ENCODE peak calls at places on chromosomes 12 and 14, in five cellular contexts. X is uterus, Z is neural progenitor cell, D is tibial nerve, K is heart left ventricle. R is an unnamed sample. For H3K4me1, the result is how much of the 10 kb centered on the place peaks cover.

GRCh38 chr12:123801573-123802178 is 39.6 kb downstream of the DNAH10 start:
- DNase-seq in K (no peak), Z (no peak), X (no peak), D (no peak), R (no peak)

GRCh38 chr14:71372411-71372838 is 465.2 kb downstream of the PCNX1 start:
- DNase-seq in X (no peak), D (no peak), Z (no peak), K (no peak), R (no peak)

GRCh38 chr12:47838286-47838931 is 18.7 kb upstream of the HDAC7 start:
- DNase-seq in X (peak), Z (peak), D (peak), K (no peak), R (no peak)

GRCh38 chr12:64671682-64672081 is 61.4 kb downstream of the RASSF3 start:
- DNase-seq in X (no peak), K (no peak), Z (no peak), D (no peak), R (no peak)

GRCh38 chr12:72219937-72220336 is 52.2 kb upstream of the TRHDE start:
- DNase-seq in D (no peak), Z (no peak), K (no peak), X (no peak), R (no peak)

GRCh38 chr14:90087433-90087832 is 25.6 kb downstream of the KCNK13 start:
- DNase-seq in X (peak), Z (no peak), D (peak), K (peak), R (peak)

GRCh38 chr14:95774265-95775160 is 60.6 kb upstream of the TCL1A start:
- DNase-seq in X (peak), Z (peak), D (peak), K (no peak), R (no peak)

GRCh38 chr14:52079239-52079956 is 10.5 kb upstream of the NID2 start:
- DNase-seq in D (no peak), K (no peak), Z (no peak), X (no peak), R (no peak)

GRCh38 chr14:91980157-91980556 is 32.7 kb upstream of the FBLN5 start:
- DNase-seq in Z (no peak), X (no peak), D (no peak), K (no peak), R (no peak)

GRCh38 chr14:34030864-34031263 is 80.0 kb upstream of the EGLN3 start:
- DNase-seq in K (peak), X (peak), D (peak), Z (no peak), R (no peak)

GRCh38 chr12:124687695-124688301 is 120.4 kb upstream of the NCOR2 start:
- DNase-seq in X (peak), D (peak), Z (peak), K (peak), R (no peak)

GRCh38 chr12:54413284-54414190 is 5.5 kb downstream of the ITGA5 start:
- DNase-seq in X (no peak), D (no peak), Z (no peak), K (peak), R (no peak)

GRCh38 chr12:124548854-124549378 is 18.5 kb downstream of the NCOR2 start:
- DNase-seq in Z (no peak), D (peak), K (no peak), X (peak), R (no peak)

GRCh38 chr12:68506619-68507018 is 104.1 kb upstream of the RAP1B start:
- DNase-seq in K (no peak), Z (no peak), X (no peak), D (no peak), R (no peak)

GRCh38 chr14:33555710-33556350 is 395.0 kb downstream of the EGLN3 start:
- DNase-seq in Z (no peak), D (no peak), K (no peak), X (no peak), R (no peak)

GRCh38 chr14:64717870-64718269 is 13.6 kb downstream of the PLEKHG3 start:
- DNase-seq in D (no peak), X (no peak), Z (no peak), K (no peak), R (no peak)
- H3K4me1 ChIP-seq in D (half or more), X (under half), Z (half or more), K (half or more), R (half or more)

DNA sequence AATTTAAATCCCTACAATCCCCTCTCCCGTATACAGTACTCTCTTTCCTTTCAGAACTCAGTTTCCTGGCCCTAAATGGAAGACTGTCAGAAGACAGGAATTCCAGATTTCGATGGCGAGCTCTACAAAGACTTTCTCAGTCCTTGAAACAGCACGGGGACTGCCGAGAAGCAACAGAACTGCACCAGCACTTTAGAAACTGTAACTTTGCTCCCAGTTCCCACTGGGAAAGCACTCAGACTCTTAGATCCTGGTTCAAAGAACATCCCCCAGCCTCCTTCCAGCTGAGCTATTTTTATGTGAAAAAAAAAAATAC is 1.8 kb downstream of the PXN start:
- DNase-seq in K (no peak), D (no peak), X (no peak), Z (no peak), R (no peak)
- H3K4me3 ChIP-seq in K (peak), D (peak), X (peak), Z (no peak), R (peak)

GRCh38 chr12:125983784-125984510 is 918.7 kb downstream of the AACS start:
- DNase-seq in K (no peak), X (no peak), D (no peak), Z (peak), R (no peak)

GRCh38 chr12:125989716-125990115 is 924.5 kb downstream of the AACS start:
- DNase-seq in X (no peak), D (no peak), K (no peak), Z (no peak), R (no peak)

GRCh38 chr12:125983094-125983783 is 918.0 kb downstream of the AACS start:
- DNase-seq in Z (peak), X (peak), D (peak), K (no peak), R (no peak)

DNA sequence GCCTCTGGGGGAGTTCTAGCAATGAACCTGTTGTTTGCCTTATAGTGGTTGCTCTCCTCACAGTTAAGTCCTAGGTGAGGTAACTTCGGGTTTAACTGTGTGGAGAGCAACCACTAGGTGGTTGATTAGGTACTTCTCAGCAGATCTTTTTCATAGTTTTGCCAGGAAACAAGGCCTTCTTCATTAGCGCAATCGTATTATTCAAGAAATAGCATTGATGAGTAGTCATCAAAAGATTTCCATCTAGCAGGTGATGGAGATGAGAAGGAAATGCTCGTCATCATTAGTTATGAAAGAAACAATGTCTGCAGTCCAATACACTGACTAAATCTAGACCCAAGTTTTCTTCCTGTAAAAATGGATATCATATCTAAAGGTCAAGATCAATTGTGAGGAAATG is 923.3 kb downstream of the AACS start:
- DNase-seq in K (no peak), Z (no peak), X (no peak), D (no peak), R (no peak)
- H3K4me1 ChIP-seq in K (under half), Z (under half), X (under half), D (under half), R (under half)

GRCh38 chr12:103455020-103455763 is 40.6 kb downstream of the C12orf42 start:
- DNase-seq in Z (no peak), X (no peak), D (no peak), K (no peak), R (no peak)

GRCh38 chr12:103457471-103457870 is 38.3 kb downstream of the C12orf42 start:
- DNase-seq in D (no peak), X (no peak), K (no peak), Z (no peak), R (no peak)

DNA sequence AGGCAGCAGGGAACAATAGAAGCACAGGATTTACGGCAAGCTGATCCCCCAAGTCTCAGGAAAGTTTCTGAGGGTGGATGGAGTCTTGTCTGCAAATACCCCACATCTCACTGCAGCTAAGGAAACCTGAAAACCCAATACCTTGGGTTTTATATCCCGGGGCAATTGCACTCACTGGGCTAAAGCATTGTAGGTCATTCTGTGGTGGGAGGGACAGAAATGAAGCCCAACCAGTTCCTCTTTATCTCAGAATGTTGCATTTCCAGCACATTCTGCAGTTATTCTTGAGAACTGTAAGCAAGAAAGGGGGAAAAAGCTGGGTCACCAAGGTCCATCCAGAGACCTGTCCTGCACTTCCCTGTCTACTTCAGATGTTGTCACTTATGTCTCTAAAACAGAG is 39.8 kb downstream of the C12orf42 start:
- DNase-seq in D (no peak), Z (no peak), X (no peak), K (no peak), R (no peak)
- H3K4me3 ChIP-seq in D (no peak), Z (no peak), X (no peak), K (no peak), R (no peak)

GRCh38 chr12:121800694-121801600 is 2.9 kb upstream of the SETD1B start:
- DNase-seq in Z (peak), D (peak), X (peak), K (peak), R (no peak)
- H3K4me1 ChIP-seq in Z (under half), D (under half), X (under half), K (under half), R (under half)

GRCh38 chr14:61719344-61720301 is 24.3 kb downstream of the HIF1A start:
- DNase-seq in Z (no peak), D (no peak), X (no peak), K (no peak), R (no peak)
- H3K4me3 ChIP-seq in Z (no peak), D (no peak), X (no peak), K (no peak), R (no peak)

GRCh38 chr14:58746701-58747100 is 108.9 kb downstream of the DACT1 start:
- DNase-seq in Z (no peak), X (no peak), D (no peak), K (no peak), R (no peak)
- H3K4me1 ChIP-seq in Z (under half), X (under half), D (under half), K (under half), R (under half)